ENCODE peak calls at places on chromosomes 3 and 15, in four cellular contexts. I, R, X and A are unnamed samples.

GRCh38 chr15:101583284-101583683 is 68.9 kb downstream of the TM2D3 start:
- DNase-seq in I (no peak), R (no peak), X (no peak), A (no peak)

GRCh38 chr3:150775001-150775599 is 12.1 kb upstream of the SIAH2 start:
- DNase-seq in I (no peak), R (no peak), X (no peak), A (no peak)

GRCh38 chr3:37620071-37620635 is 241.5 kb upstream of the CTDSPL start:
- DNase-seq in I (no peak), R (no peak), X (no peak), A (no peak)

GRCh38 chr15:97078556-97078955 is 748.1 kb downstream of the NR2F2 start:
- DNase-seq in I (no peak), R (no peak), X (no peak), A (no peak)

GRCh38 chr3:155391583-155391982 is 98.1 kb upstream of the STRIT1 start:
- DNase-seq in I (no peak), R (no peak), X (no peak), A (no peak)

GRCh38 chr15:77027697-77028450 is 32.9 kb downstream of the PSTPIP1 start:
- DNase-seq in I (no peak), R (peak), X (no peak), A (no peak)

GRCh38 chr15:68218847-68219798 is 10.4 kb downstream of the CLN6 start:
- DNase-seq in I (no peak), R (peak), X (no peak), A (no peak)

GRCh38 chr3:136266468-136266867 is 16.3 kb downstream of the PCCB start:
- DNase-seq in I (no peak), R (no peak), X (no peak), A (no peak)

GRCh38 chr3:178665747-178666146 is 129.5 kb downstream of the KCNMB2 start:
- DNase-seq in I (no peak), R (no peak), X (no peak), A (no peak)

GRCh38 chr3:30607032-30607833 is 832 bp downstream of the TGFBR2 start:
- DNase-seq in I (peak), R (no peak), X (no peak), A (peak)

GRCh38 chr15:25863067-25863967 is at the start of gene ATP10A:
- DNase-seq in I (no peak), R (no peak), X (no peak), A (no peak)

GRCh38 chr3:152175576-152175883 is 93.2 kb upstream of the MBNL1 start:
- DNase-seq in I (no peak), R (no peak), X (no peak), A (no peak)

GRCh38 chr3:11389570-11390268 is 117.5 kb downstream of the ATG7 start:
- DNase-seq in I (no peak), R (no peak), X (no peak), A (no peak)

GRCh38 chr15:45126535-45127158 is 3.0 kb downstream of the DUOXA1 start:
- DNase-seq in I (peak), R (peak), X (no peak), A (no peak)

GRCh38 chr15:67066041-67067021 is 929 bp downstream of the SMAD3 start:
- DNase-seq in I (no peak), R (peak), X (no peak), A (no peak)

GRCh38 chr15:75532413-75533250 is 46.5 kb downstream of the PTPN9 start:
- DNase-seq in I (peak), R (peak), X (no peak), A (no peak)

GRCh38 chr15:85542895-85543331 is 162.5 kb downstream of the AKAP13 start:
- DNase-seq in I (no peak), R (no peak), X (no peak), A (no peak)

GRCh38 chr15:65318870-65319356 is 14.4 kb downstream of the RNU5B-1 start:
- DNase-seq in I (peak), R (peak), X (no peak), A (peak)

GRCh38 chr3:136078421-136079364 is 113.2 kb downstream of the PPP2R3A start:
- DNase-seq in I (no peak), R (peak), X (no peak), A (no peak)

GRCh38 chr15:68791431-68792283 is 29.0 kb downstream of the ANP32A start:
- DNase-seq in I (peak), R (no peak), X (peak), A (peak)

GRCh38 chr15:43492266-43492665 is 690 bp downstream of the TP53BP1 start:
- DNase-seq in I (no peak), R (no peak), X (no peak), A (no peak)
- TF ChIP-seq SPI1 in I (no peak), R (no peak), X (no peak), A (no peak)

DNA sequence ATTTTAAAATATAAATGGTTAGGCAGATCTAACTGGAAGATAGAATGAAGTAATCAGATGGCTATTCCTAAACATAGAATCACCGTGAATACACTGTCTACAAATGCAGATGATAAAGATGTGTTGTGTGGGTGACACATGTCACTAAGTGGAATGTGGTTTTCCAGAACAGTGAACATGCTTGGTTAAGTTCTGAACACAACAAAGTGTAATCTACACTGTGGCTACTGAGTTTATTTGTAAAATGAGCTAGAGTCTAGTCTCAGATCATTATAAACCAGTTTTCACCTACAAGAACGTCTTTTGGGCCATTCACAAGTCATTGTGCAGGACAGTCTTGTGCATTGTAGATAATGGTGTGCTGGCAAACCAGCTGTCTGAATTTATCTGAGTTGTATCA is 35.3 kb downstream of the OXNAD1 start:
- DNase-seq in I (no peak), R (no peak), X (peak), A (no peak)
- TF ChIP-seq SPI1 in I (no peak), R (no peak), X (no peak), A (no peak)

DNA sequence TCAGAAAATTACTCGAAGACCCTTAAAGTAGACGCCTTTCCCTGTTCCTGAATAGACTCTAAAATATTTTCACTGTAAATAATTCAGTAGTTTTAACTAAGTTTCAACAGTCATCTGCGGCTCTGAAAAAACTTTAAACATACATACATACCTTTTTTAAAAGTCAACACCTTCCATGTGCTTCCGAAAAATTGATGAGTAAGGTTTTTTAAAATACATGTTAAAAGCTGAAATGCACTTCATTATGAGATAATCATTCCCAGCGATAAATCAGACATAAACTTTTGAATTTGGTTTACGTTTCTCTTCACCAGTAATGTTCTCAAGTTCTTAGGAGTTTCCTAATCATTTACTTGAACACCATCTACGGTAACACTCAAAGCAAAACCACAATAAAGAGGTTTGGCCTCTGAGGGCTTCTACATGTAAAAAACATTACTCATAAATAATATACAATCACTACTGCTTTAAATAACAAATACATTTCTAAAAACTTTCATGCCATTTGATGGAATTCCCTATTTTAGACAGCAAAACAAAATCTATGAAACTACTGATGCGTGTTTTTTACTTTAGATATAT is 403.5 kb downstream of the SHQ1 start:
- DNase-seq in I (no peak), R (no peak), X (no peak), A (no peak)
- TF ChIP-seq SPI1 in I (no peak), R (no peak), X (no peak), A (no peak)

GRCh38 chr15:31366169-31366734 is 39.6 kb downstream of the KLF13 start:
- DNase-seq in I (no peak), R (no peak), X (no peak), A (no peak)
- TF ChIP-seq SPI1 in I (no peak), R (no peak), X (no peak), A (no peak)

GRCh38 chr3:6785726-6786125 is 75.2 kb upstream of the GRM7 start:
- DNase-seq in I (no peak), R (no peak), X (no peak), A (no peak)
- TF ChIP-seq SPI1 in I (no peak), R (no peak), X (no peak), A (no peak)

GRCh38 chr3:186220365-186220764 is 111.5 kb upstream of the ETV5 start:
- DNase-seq in I (no peak), R (no peak), X (no peak), A (no peak)
- TF ChIP-seq SPI1 in I (no peak), R (no peak), X (no peak), A (no peak)

GRCh38 chr3:192481638-192482037 is 245.7 kb downstream of the FGF12 start:
- DNase-seq in I (no peak), R (no peak), X (no peak), A (no peak)
- TF ChIP-seq SPI1 in I (no peak), R (no peak), X (no peak), A (no peak)

GRCh38 chr3:46477145-46477544 is 12.4 kb upstream of the LTF start:
- DNase-seq in I (no peak), R (no peak), X (no peak), A (no peak)
- TF ChIP-seq SPI1 in I (no peak), R (no peak), X (no peak), A (no peak)

DNA sequence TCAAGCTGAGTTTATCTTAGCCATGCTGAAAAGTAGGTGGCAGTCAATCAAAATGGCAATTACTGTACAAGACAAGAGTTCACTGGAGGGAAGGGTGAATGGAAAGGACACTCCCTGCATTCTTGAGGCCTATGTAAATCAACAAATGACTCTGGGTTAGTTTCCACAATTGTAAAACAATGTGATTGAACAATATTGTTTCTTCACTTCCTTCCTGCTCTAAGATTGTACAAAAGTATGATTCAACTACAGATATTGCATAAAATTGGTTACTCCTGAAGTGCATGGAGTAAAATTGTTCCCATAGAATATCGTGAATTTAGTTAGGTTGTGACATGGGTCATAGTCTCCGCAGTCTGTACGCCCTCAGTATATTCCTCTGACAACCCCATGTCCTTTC is 277.6 kb downstream of the LPP start:
- DNase-seq in I (peak), R (no peak), X (no peak), A (no peak)
- TF ChIP-seq SPI1 in I (peak), R (no peak), X (no peak), A (no peak)

GRCh38 chr15:57054351-57054750 is 135.9 kb downstream of the TCF12 start:
- DNase-seq in I (no peak), R (no peak), X (no peak), A (no peak)

GRCh38 chr15:57048930-57049550 is 130.6 kb downstream of the TCF12 start:
- DNase-seq in I (no peak), R (no peak), X (no peak), A (no peak)

GRCh38 chr15:57056357-57056756 is 137.9 kb downstream of the TCF12 start:
- DNase-seq in I (no peak), R (no peak), X (no peak), A (no peak)

GRCh38 chr15:57057134-57057930 is 138.9 kb downstream of the TCF12 start:
- DNase-seq in I (no peak), R (no peak), X (no peak), A (no peak)

DNA sequence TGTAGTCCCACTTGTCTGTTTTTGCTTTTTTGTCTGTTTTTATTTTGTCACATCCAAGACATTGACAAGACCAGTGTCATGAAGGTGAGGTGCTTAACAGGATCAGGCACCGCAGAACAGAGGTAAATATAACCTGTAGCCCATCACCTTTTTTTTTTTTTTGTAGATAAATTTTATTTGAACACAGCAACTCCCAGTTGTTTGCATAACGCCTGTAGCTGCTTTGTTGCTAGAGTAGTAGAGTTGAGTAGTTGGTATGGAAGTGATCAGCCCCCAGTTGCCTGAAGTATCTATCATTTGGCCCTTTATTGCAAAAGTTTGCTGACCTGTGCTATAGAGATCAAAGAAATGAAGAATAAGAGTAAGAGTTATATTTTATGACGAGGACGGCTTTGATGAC is 135.0 kb downstream of the TCF12 start:
- DNase-seq in I (no peak), R (no peak), X (no peak), A (no peak)
- TF ChIP-seq SPI1 in I (no peak), R (no peak), X (no peak), A (no peak)